ENCODE peak calls at places on chromosomes 13 and 19, in four cellular contexts. One of them, this sample, is unnamed.

GRCh38 chr13:48188129-48188528 is 44.9 kb upstream of the ITM2B start:
- DNase-seq in right lobe of liver: no peak
- DNase-seq in adrenal gland: no peak
- DNase-seq in body of pancreas: no peak
- DNase-seq in this sample: no peak

GRCh38 chr19:27774337-27774736 is 1438.6 kb downstream of the UQCRFS1 start:
- DNase-seq in right lobe of liver: no peak
- DNase-seq in body of pancreas: no peak
- DNase-seq in adrenal gland: no peak
- DNase-seq in this sample: no peak

GRCh38 chr13:57630661-57631606 is 610 bp upstream of the PCDH17 start:
- DNase-seq in right lobe of liver: no peak
- DNase-seq in adrenal gland: peak; percentile 12
- DNase-seq in body of pancreas: no peak
- DNase-seq in this sample: no peak

GRCh38 chr19:33373701-33374405 is at the start of gene CEBPG:
- DNase-seq in right lobe of liver: peak; percentile 65
- DNase-seq in body of pancreas: peak; percentile 65
- DNase-seq in adrenal gland: peak; percentile 62
- DNase-seq in this sample: peak; percentile 65

GRCh38 chr19:12155324-12155723 is 1.2 kb downstream of the ZNF625 start:
- DNase-seq in right lobe of liver: no peak
- DNase-seq in adrenal gland: no peak
- DNase-seq in body of pancreas: no peak
- DNase-seq in this sample: no peak

GRCh38 chr13:73323615-73324014 is 264.8 kb downstream of the KLF5 start:
- DNase-seq in body of pancreas: no peak
- DNase-seq in right lobe of liver: no peak
- DNase-seq in adrenal gland: no peak
- DNase-seq in this sample: no peak

GRCh38 chr19:52724701-52725514 is 9.9 kb downstream of the ZNF611 start:
- DNase-seq in body of pancreas: no peak
- DNase-seq in right lobe of liver: no peak
- DNase-seq in adrenal gland: no peak
- DNase-seq in this sample: no peak

GRCh38 chr19:1161716-1162115 is 12.4 kb downstream of the SBNO2 start:
- DNase-seq in right lobe of liver: no peak
- DNase-seq in body of pancreas: no peak
- DNase-seq in adrenal gland: peak; percentile 94
- DNase-seq in this sample: peak; percentile 65

GRCh38 chr13:40428354-40428753 is 238.1 kb downstream of the FOXO1 start:
- DNase-seq in right lobe of liver: no peak
- DNase-seq in body of pancreas: no peak
- DNase-seq in adrenal gland: no peak
- DNase-seq in this sample: no peak

GRCh38 chr13:40064154-40064713 is 408.8 kb downstream of the COG6 start:
- DNase-seq in right lobe of liver: no peak
- DNase-seq in body of pancreas: no peak
- DNase-seq in adrenal gland: no peak
- DNase-seq in this sample: no peak

GRCh38 chr19:50214699-50215543 is 11.5 kb downstream of the MYH14 start:
- DNase-seq in body of pancreas: peak; percentile 55
- DNase-seq in right lobe of liver: no peak
- DNase-seq in adrenal gland: no peak
- DNase-seq in this sample: peak; percentile 86

GRCh38 chr19:911197-912033 is 1.6 kb downstream of the R3HDM4 start:
- DNase-seq in right lobe of liver: peak; percentile 52
- DNase-seq in adrenal gland: no peak
- DNase-seq in body of pancreas: no peak
- DNase-seq in this sample: peak; percentile 68

GRCh38 chr19:771332-771785 is 20.4 kb downstream of the MISP start:
- DNase-seq in right lobe of liver: no peak
- DNase-seq in body of pancreas: no peak
- DNase-seq in adrenal gland: peak; percentile 52
- DNase-seq in this sample: no peak

GRCh38 chr13:60572003-60572792 is 175.2 kb downstream of the TDRD3 start:
- DNase-seq in right lobe of liver: no peak
- DNase-seq in body of pancreas: no peak
- DNase-seq in adrenal gland: peak; percentile 35
- DNase-seq in this sample: peak; percentile 11

GRCh38 chr13:97780486-97780885 is 173.0 kb upstream of the IPO5 start:
- DNase-seq in body of pancreas: no peak
- DNase-seq in right lobe of liver: no peak
- DNase-seq in adrenal gland: no peak
- DNase-seq in this sample: no peak

GRCh38 chr19:48511321-48511731 is 309 bp downstream of the LMTK3 start:
- DNase-seq in adrenal gland: no peak
- DNase-seq in right lobe of liver: no peak
- DNase-seq in body of pancreas: no peak
- DNase-seq in this sample: no peak

GRCh38 chr13:93915269-93915809 is 564.1 kb downstream of the DCT start:
- DNase-seq in right lobe of liver: no peak
- DNase-seq in body of pancreas: no peak
- DNase-seq in adrenal gland: no peak
- DNase-seq in this sample: no peak

GRCh38 chr19:1953441-1954094 is 12.6 kb downstream of the CSNK1G2 start:
- DNase-seq in body of pancreas: no peak
- DNase-seq in right lobe of liver: no peak
- DNase-seq in adrenal gland: no peak
- DNase-seq in this sample: no peak

GRCh38 chr19:18756896-18757295 is 34.2 kb downstream of the COMP start:
- DNase-seq in body of pancreas: no peak
- DNase-seq in right lobe of liver: no peak
- DNase-seq in adrenal gland: no peak
- DNase-seq in this sample: peak; percentile 41

GRCh38 chr13:31441804-31442487 is 242.2 kb downstream of the B3GLCT start:
- DNase-seq in adrenal gland: peak; percentile 27
- DNase-seq in body of pancreas: peak; percentile 20
- DNase-seq in right lobe of liver: no peak
- DNase-seq in this sample: no peak

GRCh38 chr13:25301347-25302113 is at the start of gene NUP58:
- DNase-seq in body of pancreas: peak; percentile 95
- DNase-seq in adrenal gland: peak; percentile 97
- DNase-seq in right lobe of liver: peak; percentile 97
- DNase-seq in this sample: peak; percentile 97

GRCh38 chr19:38012290-38012689 is 105.3 kb downstream of the SIPA1L3 start:
- DNase-seq in body of pancreas: no peak
- DNase-seq in right lobe of liver: no peak
- DNase-seq in adrenal gland: no peak
- DNase-seq in this sample: no peak
- TF ChIP-seq CTCF in body of pancreas: no peak
- TF ChIP-seq CTCF in right lobe of liver: no peak
- TF ChIP-seq CTCF in adrenal gland: no peak
- TF ChIP-seq CTCF in this sample: no peak

GRCh38 chr19:5851302-5851701 is at the start of gene FUT3:
- DNase-seq in right lobe of liver: no peak
- DNase-seq in adrenal gland: no peak
- DNase-seq in body of pancreas: peak; percentile 45
- DNase-seq in this sample: peak; percentile 85
- H3K4me3 ChIP-seq in right lobe of liver: no peak within 1 kb of the TSS
- H3K4me3 ChIP-seq in adrenal gland: no peak within 1 kb of the TSS
- H3K4me3 ChIP-seq in body of pancreas: no peak within 1 kb of the TSS
- H3K4me3 ChIP-seq in this sample: peak within 1 kb of the TSS; percentile 40

GRCh38 chr19:41296323-41296935 is 13.5 kb upstream of the CCDC97 start:
- DNase-seq in body of pancreas: no peak
- DNase-seq in right lobe of liver: no peak
- DNase-seq in adrenal gland: no peak
- DNase-seq in this sample: no peak

GRCh38 chr19:41298327-41298964 is 11.5 kb upstream of the CCDC97 start:
- DNase-seq in right lobe of liver: no peak
- DNase-seq in body of pancreas: peak; percentile 59
- DNase-seq in adrenal gland: peak; percentile 70
- DNase-seq in this sample: peak; percentile 57

GRCh38 chr19:41297628-41298326 is 12.2 kb upstream of the CCDC97 start:
- DNase-seq in adrenal gland: no peak
- DNase-seq in right lobe of liver: no peak
- DNase-seq in body of pancreas: no peak
- DNase-seq in this sample: no peak

GRCh38 chr19:41299755-41300089 is 10.2 kb upstream of the CCDC97 start:
- DNase-seq in right lobe of liver: no peak
- DNase-seq in body of pancreas: no peak
- DNase-seq in adrenal gland: peak; percentile 81
- DNase-seq in this sample: no peak

DNA sequence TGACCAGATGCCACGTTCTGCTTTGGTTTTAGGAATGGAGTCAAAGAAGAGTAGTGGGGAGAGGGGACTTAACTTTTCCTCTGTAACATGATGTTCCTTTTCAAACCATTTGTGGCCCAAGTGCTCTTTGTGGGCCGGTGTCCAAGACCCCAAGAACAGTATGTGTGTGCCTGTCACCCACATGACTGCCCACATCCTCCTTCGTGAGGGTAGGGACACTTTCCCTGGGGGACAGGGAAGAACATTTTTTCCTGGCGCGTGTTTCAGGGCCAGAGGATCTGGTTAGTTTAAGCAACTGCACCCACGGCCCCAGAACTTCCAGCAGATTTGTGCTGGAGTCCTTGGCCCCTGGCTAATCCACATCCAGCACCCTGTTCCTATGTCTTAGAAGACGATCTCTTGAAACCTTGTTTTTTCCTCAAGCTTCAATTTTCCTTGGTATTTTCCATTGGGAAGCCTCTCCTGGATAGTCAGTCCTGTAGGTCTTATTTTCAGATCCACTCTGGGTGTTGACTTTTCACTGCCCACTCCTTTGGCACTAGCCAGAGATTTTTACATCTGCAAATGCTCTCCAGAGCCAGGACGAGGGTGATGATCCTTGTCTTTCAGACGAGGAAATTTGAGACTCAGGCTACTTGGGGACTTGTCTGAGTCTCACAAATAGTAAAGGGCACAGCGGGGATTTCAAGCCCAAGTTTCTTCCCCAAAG is 10.8 kb upstream of the CCDC97 start:
- DNase-seq in adrenal gland: no peak
- DNase-seq in body of pancreas: no peak
- DNase-seq in right lobe of liver: no peak
- DNase-seq in this sample: no peak
- H3K4me1 ChIP-seq in adrenal gland: peaks cover 44% of the 10 kb centered on the region
- H3K4me1 ChIP-seq in body of pancreas: peaks cover 20% of the 10 kb centered on the region
- H3K4me1 ChIP-seq in right lobe of liver: no peaks in the 10 kb centered on the region
- H3K4me1 ChIP-seq in this sample: peaks cover 24% of the 10 kb centered on the region

DNA sequence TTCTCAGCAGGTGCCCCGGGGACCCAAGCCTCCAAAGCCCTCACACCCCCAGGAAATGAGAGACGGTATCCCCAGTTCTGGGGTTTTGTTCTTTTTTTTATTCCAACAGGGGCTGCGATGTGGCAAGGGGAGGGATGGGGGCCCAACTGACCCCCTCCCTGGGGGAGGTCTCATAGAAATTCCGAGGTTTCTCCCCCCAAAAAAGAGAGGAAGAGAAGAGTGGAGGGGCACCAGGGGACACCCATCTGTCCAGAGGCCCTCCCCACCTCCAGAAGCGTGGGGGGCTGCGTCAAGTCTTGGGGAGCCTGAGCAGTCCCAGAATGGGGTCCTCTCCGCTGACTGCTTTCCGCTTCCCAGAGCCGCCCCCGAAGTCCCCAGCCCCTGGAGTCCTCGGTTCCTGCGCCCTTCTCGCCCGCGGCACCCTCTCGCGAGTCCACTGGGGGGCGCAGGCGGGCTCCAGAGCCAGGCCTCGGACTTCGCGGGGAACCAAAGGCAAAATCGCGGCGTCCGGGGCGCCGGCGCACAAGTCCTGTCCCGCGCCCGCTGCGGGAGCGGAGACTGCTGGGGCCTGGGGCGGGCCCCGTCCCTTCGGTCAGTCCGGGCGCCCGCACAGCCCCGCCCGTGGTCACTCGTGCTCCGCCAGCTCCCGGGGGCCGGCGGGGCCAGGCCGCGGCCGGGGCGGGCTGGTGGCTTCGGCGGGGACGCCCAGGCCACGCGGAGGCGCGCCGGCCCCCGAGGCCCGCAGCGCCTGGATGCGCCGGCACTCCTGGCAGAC is 4.4 kb upstream of the ATP1A3 start:
- DNase-seq in body of pancreas: no peak
- DNase-seq in adrenal gland: no peak
- DNase-seq in right lobe of liver: no peak
- DNase-seq in this sample: peak; percentile 29
- TF ChIP-seq CTCF in body of pancreas: no peak
- TF ChIP-seq CTCF in adrenal gland: peak; percentile 28
- TF ChIP-seq CTCF in right lobe of liver: no peak
- TF ChIP-seq CTCF in this sample: peak; percentile 48

GRCh38 chr19:16676101-16676798 is 15.3 kb downstream of the TMEM38A start:
- DNase-seq in adrenal gland: no peak
- DNase-seq in body of pancreas: no peak
- DNase-seq in right lobe of liver: peak; percentile 60
- DNase-seq in this sample: no peak
- H3K4me3 ChIP-seq in adrenal gland: no peak overlapping the region
- H3K4me3 ChIP-seq in body of pancreas: no peak overlapping the region
- H3K4me3 ChIP-seq in right lobe of liver: peak overlapping the region; percentile 46
- H3K4me3 ChIP-seq in this sample: no peak overlapping the region

GRCh38 chr19:31256601-31256990 is 92.6 kb downstream of the TSHZ3 start:
- DNase-seq in adrenal gland: no peak
- DNase-seq in body of pancreas: no peak
- DNase-seq in right lobe of liver: no peak
- DNase-seq in this sample: no peak

GRCh38 chr19:31260171-31260933 is 88.9 kb downstream of the TSHZ3 start:
- DNase-seq in right lobe of liver: no peak
- DNase-seq in body of pancreas: no peak
- DNase-seq in adrenal gland: no peak
- DNase-seq in this sample: no peak

GRCh38 chr19:31257025-31257424 is 92.2 kb downstream of the TSHZ3 start:
- DNase-seq in right lobe of liver: no peak
- DNase-seq in adrenal gland: no peak
- DNase-seq in body of pancreas: no peak
- DNase-seq in this sample: no peak

GRCh38 chr19:31257426-31258130 is 91.7 kb downstream of the TSHZ3 start:
- DNase-seq in body of pancreas: no peak
- DNase-seq in right lobe of liver: no peak
- DNase-seq in adrenal gland: no peak
- DNase-seq in this sample: no peak

DNA sequence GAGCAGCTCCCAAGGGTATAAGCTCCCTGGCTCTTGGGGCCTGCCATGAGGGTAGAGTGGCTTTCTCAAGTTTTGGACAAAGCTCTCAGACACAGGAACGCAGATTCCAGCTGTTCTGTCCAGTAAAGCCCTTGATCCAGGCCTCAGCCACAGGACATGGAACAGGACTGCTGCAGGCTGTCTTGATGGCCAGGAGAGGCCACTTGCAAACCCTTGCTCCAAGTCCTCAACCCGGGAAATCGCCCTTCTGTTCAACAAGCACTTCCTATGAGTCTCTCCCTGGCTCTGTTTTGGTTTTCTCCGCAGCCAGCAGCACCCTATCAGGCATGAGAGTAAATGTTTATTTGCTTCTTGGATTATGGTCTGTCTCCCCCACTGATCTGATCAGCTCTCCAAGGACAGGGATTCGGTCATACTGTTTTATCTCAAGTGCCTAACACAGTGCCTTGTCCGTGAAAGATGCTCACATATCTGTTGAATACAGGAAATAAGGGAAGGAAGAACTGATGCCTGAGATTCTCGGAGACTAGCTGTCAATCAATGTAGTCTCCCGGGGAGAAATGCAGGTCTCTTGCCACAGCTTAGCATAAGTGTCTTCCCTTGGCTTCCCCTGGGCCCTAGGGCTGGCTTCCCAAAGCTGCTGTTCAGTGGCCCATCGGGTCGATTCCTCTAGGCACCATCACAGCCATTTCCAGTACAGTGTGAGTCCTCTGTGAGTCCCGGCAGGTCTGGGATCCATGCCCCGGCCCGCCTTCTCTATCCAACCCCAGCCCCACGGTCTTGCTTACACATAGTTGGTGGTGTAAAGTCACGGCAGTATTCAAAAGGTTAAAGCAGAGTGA is 90.8 kb downstream of the TSHZ3 start:
- DNase-seq in body of pancreas: no peak
- DNase-seq in adrenal gland: no peak
- DNase-seq in right lobe of liver: no peak
- DNase-seq in this sample: no peak
- H3K4me1 ChIP-seq in body of pancreas: no peaks in the 10 kb centered on the region
- H3K4me1 ChIP-seq in adrenal gland: no peaks in the 10 kb centered on the region
- H3K4me1 ChIP-seq in right lobe of liver: no peaks in the 10 kb centered on the region
- H3K4me1 ChIP-seq in this sample: no peaks in the 10 kb centered on the region